ENCODE peak calls at places on chromosomes 1 and 21, in five cellular contexts. A is endodermal cell; X is adipocyte; O is CD4-positive, alpha-beta memory T cell; N is CD8-positive, alpha-beta T cell. S is an unnamed sample. For H3K36me3, the result is how much of the 10 kb centered on the place peaks cover.

GRCh38 chr1:6513296-6513928 is 21.9 kb upstream of the PLEKHG5 start:
- DNase-seq in A (no peak), X (no peak), O (no peak), N (no peak), S (no peak)

GRCh38 chr21:37912616-37913015 is 3.6 kb downstream of the KCNJ6 start:
- DNase-seq in A (no peak), X (no peak), O (no peak), N (no peak), S (no peak)

GRCh38 chr1:111988743-111989453 is 570 bp downstream of the KCND3 start:
- DNase-seq in A (peak), X (peak), O (no peak), N (no peak), S (no peak)

GRCh38 chr1:25647863-25648262 is 31.3 kb downstream of the MAN1C1 start:
- DNase-seq in A (no peak), X (no peak), O (no peak), N (no peak), S (no peak)

GRCh38 chr1:110734146-110734680 is 59.5 kb upstream of the KCNA3 start:
- DNase-seq in A (no peak), X (no peak), O (no peak), N (no peak), S (no peak)

GRCh38 chr21:31752352-31752751 is 20.4 kb upstream of the SCAF4 start:
- DNase-seq in A (no peak), X (peak), O (no peak), N (no peak), S (no peak)

GRCh38 chr1:8115769-8116167 is 89.7 kb upstream of the ERRFI1 start:
- DNase-seq in A (no peak), X (no peak), O (no peak), N (no peak), S (no peak)

GRCh38 chr1:187010571-187011309 is 182.0 kb downstream of the PLA2G4A start:
- DNase-seq in A (no peak), X (no peak), O (no peak), N (no peak), S (no peak)

GRCh38 chr1:232950919-232951579 is 638 bp downstream of the NTPCR start:
- DNase-seq in A (peak), X (peak), O (peak), N (peak), S (peak)

GRCh38 chr1:30414086-30414850 is 309.1 kb downstream of the MATN1 start:
- DNase-seq in A (peak), X (no peak), O (no peak), N (no peak), S (no peak)

GRCh38 chr1:177629526-177629925 is 340.3 kb downstream of the SEC16B start:
- DNase-seq in A (no peak), X (no peak), O (no peak), N (no peak), S (peak)

GRCh38 chr21:36663033-36663855 is 35.7 kb upstream of the SIM2 start:
- DNase-seq in A (no peak), X (peak), O (no peak), N (no peak), S (no peak)

GRCh38 chr21:35086357-35086756 is 37.3 kb upstream of the RUNX1 start:
- DNase-seq in A (no peak), X (peak), O (no peak), N (no peak), S (peak)

GRCh38 chr1:173024543-173024942 is 26.2 kb downstream of the TNFSF18 start:
- DNase-seq in A (no peak), X (no peak), O (no peak), N (no peak), S (no peak)

GRCh38 chr1:67441739-67442286 is 11.6 kb upstream of the SERBP1 start:
- DNase-seq in A (no peak), X (no peak), O (no peak), N (no peak), S (no peak)

GRCh38 chr1:7538033-7538432 is 233.1 kb upstream of the VAMP3 start:
- DNase-seq in A (peak), X (no peak), O (no peak), N (no peak), S (peak)

GRCh38 chr1:227797612-227798011 is 17.9 kb upstream of the PRSS38 start:
- DNase-seq in A (no peak), X (no peak), O (no peak), N (no peak), S (no peak)

GRCh38 chr1:30809514-30810263 is 52.1 kb upstream of the LAPTM5 start:
- DNase-seq in A (peak), X (peak), O (no peak), N (no peak), S (peak)

GRCh38 chr21:39051561-39051949 is 131.7 kb downstream of the PSMG1 start:
- DNase-seq in A (peak), X (no peak), O (no peak), N (no peak), S (peak)

GRCh38 chr1:167328762-167329483 is 108.2 kb downstream of the POU2F1 start:
- DNase-seq in A (peak), X (no peak), O (no peak), N (no peak), S (no peak)

GRCh38 chr1:55129194-55129728 is 85.9 kb downstream of the USP24 start:
- DNase-seq in A (no peak), X (peak), O (no peak), N (no peak), S (peak)

GRCh38 chr1:240319998-240320397 is 228.3 kb downstream of the FMN2 start:
- DNase-seq in A (no peak), X (no peak), O (no peak), N (no peak), S (no peak)

GRCh38 chr1:178740491-178740890 is 15.4 kb downstream of the RALGPS2 start:
- DNase-seq in A (no peak), X (no peak), O (no peak), N (no peak), S (no peak)

GRCh38 chr1:3501856-3502665 is 47.6 kb downstream of the ARHGEF16 start:
- DNase-seq in A (peak), X (peak), O (no peak), N (peak), S (peak)

GRCh38 chr1:37795340-37796110 is 1.9 kb downstream of the MANEAL start:
- DNase-seq in A (peak), X (peak), O (no peak), N (peak), S (peak)

GRCh38 chr1:15343729-15344128 is 66.0 kb upstream of the EFHD2 start:
- DNase-seq in A (no peak), X (no peak), O (no peak), N (no peak), S (peak)

GRCh38 chr1:110800079-110800478 is 72.9 kb upstream of the CD53 start:
- DNase-seq in A (no peak), X (no peak), O (no peak), N (no peak), S (no peak)

GRCh38 chr21:41425954-41426655 is at the start of gene MX1:
- DNase-seq in A (peak), X (peak), O (peak), N (peak), S (peak)

GRCh38 chr1:63321061-63321787 is 1.1 kb upstream of the FOXD3 start:
- DNase-seq in A (peak), X (no peak), O (no peak), N (no peak), S (no peak)

GRCh38 chr1:114735479-114735878 is 18.9 kb upstream of the NRAS start:
- DNase-seq in A (no peak), X (no peak), O (no peak), N (no peak), S (no peak)
- H3K36me3 ChIP-seq in A (half or more), X (half or more), O (half or more), N (half or more), S (half or more)

GRCh38 chr21:46556802-46557201 is 48.1 kb downstream of the S100B start:
- DNase-seq in A (no peak), X (no peak), O (no peak), N (no peak), S (no peak)
- H3K36me3 ChIP-seq in A (half or more), X (half or more), O (under half), N (under half), S (half or more)

GRCh38 chr1:113975211-113975895 is 3.9 kb upstream of the OLFML3 start:
- DNase-seq in A (no peak), X (peak), O (no peak), N (no peak), S (peak)

GRCh38 chr1:113976609-113977278 is 2.5 kb upstream of the OLFML3 start:
- DNase-seq in A (peak), X (peak), O (no peak), N (no peak), S (peak)

GRCh38 chr1:113972954-113973353 is 6.3 kb upstream of the OLFML3 start:
- DNase-seq in A (no peak), X (no peak), O (no peak), N (no peak), S (no peak)
- H3K36me3 ChIP-seq in A (half or more), X (half or more), O (half or more), N (under half), S (under half)

GRCh38 chr1:10101929-10102328 is 69.2 kb downstream of the UBE4B start:
- DNase-seq in A (no peak), X (peak), O (no peak), N (no peak), S (no peak)
- H3K36me3 ChIP-seq in A (under half), X (half or more), O (under half), N (under half), S (under half)

DNA sequence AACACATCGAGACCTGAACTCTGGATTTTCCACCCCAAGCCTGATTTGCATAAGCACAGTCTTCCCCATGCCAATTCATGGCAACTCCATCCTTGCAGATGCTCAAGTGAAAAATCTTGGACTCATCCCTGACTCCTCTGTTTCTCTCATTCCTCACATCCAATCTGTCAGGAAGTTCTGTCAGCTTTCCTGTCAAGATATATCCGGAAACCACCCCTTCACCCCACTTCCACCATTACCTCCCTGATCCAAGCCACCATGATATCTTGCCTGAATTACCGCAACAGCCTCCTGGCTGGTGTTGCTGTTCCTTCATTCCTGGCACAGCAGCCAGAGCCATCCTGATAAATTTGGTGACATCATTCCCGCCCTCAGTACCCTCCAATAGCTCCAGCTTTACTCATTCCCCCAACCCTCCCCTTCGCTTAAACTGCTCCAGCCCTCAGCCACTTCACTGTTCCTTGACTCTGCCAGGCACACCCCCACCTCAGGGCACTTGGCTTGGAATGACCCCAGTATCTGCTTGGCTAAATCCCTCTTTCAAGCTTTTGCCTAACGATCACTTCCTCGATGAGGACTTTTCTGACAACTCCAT is 17.4 kb downstream of the TCEA3 start:
- DNase-seq in A (no peak), X (no peak), O (no peak), N (no peak), S (no peak)
- H3K36me3 ChIP-seq in A (under half), X (under half), O (under half), N (under half), S (under half)

GRCh38 chr21:45293214-45293725 is 5.6 kb upstream of the POFUT2 start:
- DNase-seq in A (peak), X (no peak), O (no peak), N (no peak), S (peak)

GRCh38 chr21:45289655-45290515 is 2.2 kb upstream of the POFUT2 start:
- DNase-seq in A (peak), X (peak), O (no peak), N (no peak), S (no peak)

GRCh38 chr21:45290948-45291612 is 3.4 kb upstream of the POFUT2 start:
- DNase-seq in A (peak), X (no peak), O (no peak), N (no peak), S (peak)

GRCh38 chr21:45292399-45293213 is 4.9 kb upstream of the POFUT2 start:
- DNase-seq in A (peak), X (peak), O (peak), N (peak), S (peak)

DNA sequence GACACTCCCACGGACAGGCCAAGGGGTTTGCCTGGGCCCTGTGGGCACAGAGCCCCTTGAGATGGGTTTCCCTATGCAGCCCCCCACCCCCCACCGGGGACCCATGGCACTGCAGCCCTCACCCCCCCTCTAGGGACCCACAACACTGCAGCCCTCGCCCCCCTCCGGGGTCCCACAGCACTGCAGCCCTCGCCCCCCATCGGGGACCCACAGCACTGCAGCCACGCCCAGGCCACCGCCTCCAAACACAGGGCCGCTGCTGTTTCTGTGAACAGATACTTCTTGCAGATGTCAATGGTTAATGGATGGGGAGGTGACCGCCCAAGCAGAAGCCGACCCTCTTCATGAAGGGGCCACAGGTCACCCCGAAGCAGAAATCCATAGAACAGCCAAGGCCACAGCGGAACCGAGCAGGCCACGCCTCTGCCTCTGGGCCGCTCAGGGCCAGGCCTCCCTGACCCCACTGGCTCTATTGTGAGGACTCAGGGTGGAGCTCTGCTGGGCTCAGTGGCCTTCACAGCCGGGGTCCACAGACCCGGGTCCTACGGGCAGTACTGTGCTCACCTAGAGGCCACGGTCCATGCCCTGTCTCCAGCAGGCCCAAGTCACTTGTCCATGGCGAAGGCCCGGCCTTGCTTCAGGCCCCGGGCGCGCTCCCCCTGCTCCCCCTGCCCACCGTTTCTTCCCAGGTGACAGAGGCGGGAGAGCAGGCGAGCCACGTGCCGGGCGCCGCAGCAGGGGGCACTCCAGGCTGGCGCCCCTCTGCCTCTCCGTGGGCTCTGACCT is 4.1 kb upstream of the POFUT2 start:
- DNase-seq in A (peak), X (no peak), O (no peak), N (no peak), S (no peak)
- H3K36me3 ChIP-seq in A (under half), X (under half), O (under half), N (under half), S (under half)